ENCODE peak calls at places on chromosome 3, in six cellular contexts. One of them, this sample, is unnamed.

GRCh38 chr3:29057326-29057725 is 223.5 kb upstream of the RBMS3 start:
- DNase-seq in GM12878: no peak
- DNase-seq in H1: no peak
- DNase-seq in HepG2: no peak
- DNase-seq in SK-N-SH: no peak
- DNase-seq in K562: no peak
- DNase-seq in this sample: no peak

GRCh38 chr3:157581331-157581730 is 78.1 kb upstream of the VEPH1 start:
- DNase-seq in GM12878: no peak
- DNase-seq in H1: no peak
- DNase-seq in HepG2: no peak
- DNase-seq in SK-N-SH: no peak
- DNase-seq in K562: no peak
- DNase-seq in this sample: no peak

GRCh38 chr3:10322355-10322715 is 1.4 kb upstream of the SEC13 start:
- DNase-seq in GM12878: no peak
- DNase-seq in H1: no peak
- DNase-seq in HepG2: no peak
- DNase-seq in SK-N-SH: no peak
- DNase-seq in K562: peak
- DNase-seq in this sample: peak

GRCh38 chr3:52527039-52527731 is 6.5 kb downstream of the NT5DC2 start:
- DNase-seq in GM12878: no peak
- DNase-seq in H1: no peak
- DNase-seq in HepG2: no peak
- DNase-seq in SK-N-SH: no peak
- DNase-seq in K562: no peak
- DNase-seq in this sample: no peak

GRCh38 chr3:106249159-106249558 is 380.3 kb upstream of the CBLB start:
- DNase-seq in GM12878: no peak
- DNase-seq in H1: no peak
- DNase-seq in HepG2: no peak
- DNase-seq in SK-N-SH: no peak
- DNase-seq in K562: no peak
- DNase-seq in this sample: no peak

GRCh38 chr3:126087552-126088175 is 3.7 kb upstream of the SLC41A3 start:
- DNase-seq in GM12878: no peak
- DNase-seq in H1: no peak
- DNase-seq in HepG2: no peak
- DNase-seq in SK-N-SH: no peak
- DNase-seq in K562: no peak
- DNase-seq in this sample: no peak

GRCh38 chr3:107846282-107846852 is 244.5 kb downstream of the CD47 start:
- DNase-seq in GM12878: no peak
- DNase-seq in H1: peak
- DNase-seq in HepG2: peak
- DNase-seq in SK-N-SH: no peak
- DNase-seq in K562: peak
- DNase-seq in this sample: peak

GRCh38 chr3:40379674-40380306 is 7.2 kb upstream of the ENTPD3 start:
- DNase-seq in GM12878: no peak
- DNase-seq in H1: no peak
- DNase-seq in HepG2: no peak
- DNase-seq in SK-N-SH: no peak
- DNase-seq in K562: peak
- DNase-seq in this sample: no peak

GRCh38 chr3:27963519-27963918 is 241.4 kb upstream of the EOMES start:
- DNase-seq in GM12878: no peak
- DNase-seq in H1: no peak
- DNase-seq in HepG2: no peak
- DNase-seq in SK-N-SH: no peak
- DNase-seq in K562: no peak
- DNase-seq in this sample: no peak

GRCh38 chr3:55313701-55314100 is 173.4 kb downstream of the WNT5A start:
- DNase-seq in GM12878: no peak
- DNase-seq in H1: no peak
- DNase-seq in HepG2: no peak
- DNase-seq in SK-N-SH: no peak
- DNase-seq in K562: no peak
- DNase-seq in this sample: no peak

GRCh38 chr3:41352526-41352925 is 153.2 kb downstream of the CTNNB1 start:
- DNase-seq in GM12878: no peak
- DNase-seq in H1: no peak
- DNase-seq in HepG2: peak
- DNase-seq in SK-N-SH: no peak
- DNase-seq in K562: no peak
- DNase-seq in this sample: no peak

GRCh38 chr3:52983336-52983807 is 62.5 kb downstream of the SFMBT1 start:
- DNase-seq in GM12878: peak
- DNase-seq in H1: no peak
- DNase-seq in HepG2: no peak
- DNase-seq in SK-N-SH: no peak
- DNase-seq in K562: no peak
- DNase-seq in this sample: peak

GRCh38 chr3:187069857-187070516 is 69.3 kb downstream of the RPL39L start:
- DNase-seq in GM12878: no peak
- DNase-seq in H1: no peak
- DNase-seq in HepG2: no peak
- DNase-seq in SK-N-SH: no peak
- DNase-seq in K562: no peak
- DNase-seq in this sample: no peak

GRCh38 chr3:143309622-143310190 is 190.1 kb downstream of the CHST2 start:
- DNase-seq in GM12878: no peak
- DNase-seq in H1: no peak
- DNase-seq in HepG2: no peak
- DNase-seq in SK-N-SH: no peak
- DNase-seq in K562: no peak
- DNase-seq in this sample: no peak
- TF ChIP-seq GABPA in GM12878: no peak
- TF ChIP-seq GABPA in H1: no peak
- TF ChIP-seq GABPA in HepG2: no peak
- TF ChIP-seq GABPA in SK-N-SH: no peak
- TF ChIP-seq GABPA in K562: no peak
- TF ChIP-seq GABPA in this sample: no peak

DNA sequence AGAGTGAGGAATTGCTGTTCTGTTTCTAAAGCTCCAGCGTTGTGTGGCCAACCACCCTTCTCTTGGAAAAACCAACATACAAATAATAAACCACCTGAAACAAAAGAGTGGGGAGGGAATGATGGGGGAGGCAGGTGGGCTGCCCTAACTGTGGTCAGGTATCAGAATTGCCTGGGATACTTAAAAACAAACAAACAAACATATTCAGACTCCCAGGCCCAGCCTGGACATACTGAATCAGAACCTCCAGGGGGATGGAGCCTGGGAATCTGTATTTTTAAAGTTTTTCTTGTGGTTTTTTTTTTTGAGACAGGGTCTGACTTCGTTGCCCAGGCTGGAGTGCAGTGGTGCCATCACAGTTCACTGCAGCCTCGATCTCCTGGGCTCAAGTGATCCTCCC is 4.4 kb downstream of the SLC6A6 start:
- DNase-seq in GM12878: no peak
- DNase-seq in H1: no peak
- DNase-seq in HepG2: no peak
- DNase-seq in SK-N-SH: no peak
- DNase-seq in K562: peak
- DNase-seq in this sample: no peak
- H3K4me3 ChIP-seq in GM12878: peak
- H3K4me3 ChIP-seq in H1: no peak
- H3K4me3 ChIP-seq in HepG2: no peak
- H3K4me3 ChIP-seq in SK-N-SH: no peak
- H3K4me3 ChIP-seq in K562: peak
- H3K4me3 ChIP-seq in this sample: no peak

GRCh38 chr3:48930590-48930989 is 11.9 kb downstream of the ARIH2 start:
- DNase-seq in GM12878: no peak
- DNase-seq in H1: no peak
- DNase-seq in HepG2: no peak
- DNase-seq in SK-N-SH: no peak
- DNase-seq in K562: no peak
- DNase-seq in this sample: no peak

GRCh38 chr3:48929358-48930035 is 10.9 kb downstream of the ARIH2 start:
- DNase-seq in GM12878: no peak
- DNase-seq in H1: no peak
- DNase-seq in HepG2: no peak
- DNase-seq in SK-N-SH: no peak
- DNase-seq in K562: no peak
- DNase-seq in this sample: no peak

GRCh38 chr3:48926425-48927392 is 8.1 kb downstream of the ARIH2 start:
- DNase-seq in GM12878: no peak
- DNase-seq in H1: no peak
- DNase-seq in HepG2: no peak
- DNase-seq in SK-N-SH: no peak
- DNase-seq in K562: peak
- DNase-seq in this sample: no peak

GRCh38 chr3:48928679-48929078 is 10.0 kb downstream of the ARIH2 start:
- DNase-seq in GM12878: no peak
- DNase-seq in H1: no peak
- DNase-seq in HepG2: no peak
- DNase-seq in SK-N-SH: no peak
- DNase-seq in K562: no peak
- DNase-seq in this sample: no peak

DNA sequence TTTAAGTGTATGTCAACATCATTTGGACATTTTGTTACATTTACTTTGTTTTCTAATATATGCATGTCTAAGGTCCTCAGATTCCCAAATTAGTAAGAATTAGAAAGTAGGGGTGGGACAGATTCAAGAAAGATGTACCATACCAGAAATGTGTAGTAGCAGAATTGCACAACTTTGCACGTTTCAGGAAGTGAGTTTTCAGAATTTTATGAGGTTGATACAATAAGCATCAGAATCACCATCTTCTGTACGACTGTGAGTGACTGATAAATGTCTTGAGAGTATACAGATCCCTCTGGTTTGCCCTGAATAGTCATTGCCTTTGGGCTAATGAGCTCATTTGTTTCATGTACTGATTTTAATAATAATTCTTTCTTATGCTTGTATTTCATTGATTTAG is 9.3 kb downstream of the ARIH2 start:
- DNase-seq in GM12878: no peak
- DNase-seq in H1: no peak
- DNase-seq in HepG2: no peak
- DNase-seq in SK-N-SH: no peak
- DNase-seq in K562: no peak
- DNase-seq in this sample: no peak
- TF ChIP-seq GABPA in GM12878: no peak
- TF ChIP-seq GABPA in H1: no peak
- TF ChIP-seq GABPA in HepG2: no peak
- TF ChIP-seq GABPA in SK-N-SH: no peak
- TF ChIP-seq GABPA in K562: no peak
- TF ChIP-seq GABPA in this sample: no peak

DNA sequence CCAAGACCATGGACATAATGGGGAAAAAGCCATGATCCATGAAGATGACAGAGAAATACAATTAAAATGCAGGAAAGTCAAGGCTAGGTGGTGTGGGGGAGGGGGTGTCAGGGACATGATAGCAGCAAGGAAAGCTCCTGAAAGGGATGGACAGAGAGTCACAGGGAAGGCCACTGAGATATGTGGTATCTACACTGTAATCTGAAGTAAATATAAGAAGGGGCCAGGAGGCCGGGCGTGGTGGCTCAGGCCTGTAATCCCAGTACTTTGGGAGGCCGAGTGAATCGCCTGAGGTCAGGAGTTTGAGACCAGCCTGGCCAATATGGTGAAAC is 62.5 kb downstream of the FOXP1 start:
- DNase-seq in GM12878: no peak
- DNase-seq in H1: no peak
- DNase-seq in HepG2: no peak
- DNase-seq in SK-N-SH: no peak
- DNase-seq in K562: peak
- DNase-seq in this sample: no peak
- H3K4me3 ChIP-seq in GM12878: no peak
- H3K4me3 ChIP-seq in H1: no peak
- H3K4me3 ChIP-seq in HepG2: no peak
- H3K4me3 ChIP-seq in SK-N-SH: no peak
- H3K4me3 ChIP-seq in K562: no peak
- H3K4me3 ChIP-seq in this sample: no peak